ENCODE peak calls at places on chromosomes 13 and 19, in five cellular contexts. Z is kidney glomerular epithelial cell; V is uterus; R is stimulated activated CD4-positive, alpha-beta T cell treated with anti-CD3 and anti-CD28 coated beads, Interleukin-1b, Interleukin-23, amount 100 ng/mL, for 1 hour; H is activated CD8-positive, alpha-beta memory T cell treated with anti-CD3 and anti-CD28 coated beads for 48 hours. F is an unnamed sample.

GRCh38 chr13:83881917-83882625 is at the start of gene SLITRK1:
- DNase-seq in Z (peak), V (no peak), R (no peak), H (no peak), F (no peak)

GRCh38 chr19:46299004-46299509 is 2.2 kb downstream of the HIF3A start:
- DNase-seq in Z (peak), V (peak), R (no peak), H (no peak), F (peak)

GRCh38 chr19:2594319-2594718 is 108.2 kb downstream of the GNG7 start:
- DNase-seq in Z (no peak), V (no peak), R (no peak), H (no peak), F (peak)

GRCh38 chr13:40809471-40809870 is 20.1 kb downstream of the SLC25A15 start:
- DNase-seq in Z (no peak), V (no peak), R (no peak), H (no peak), F (no peak)

GRCh38 chr19:16288544-16288943 is 36.1 kb upstream of the KLF2 start:
- DNase-seq in Z (no peak), V (no peak), R (no peak), H (no peak), F (no peak)

GRCh38 chr19:8910775-8911414 is 78.7 kb downstream of the MBD3L1 start:
- DNase-seq in Z (no peak), V (no peak), R (no peak), H (no peak), F (no peak)

GRCh38 chr19:10797541-10798256 is 38.3 kb downstream of the TMED1 start:
- DNase-seq in Z (no peak), V (no peak), R (peak), H (peak), F (peak)

GRCh38 chr13:49348748-49349147 is 95.1 kb downstream of the CAB39L start:
- DNase-seq in Z (no peak), V (no peak), R (no peak), H (no peak), F (no peak)

GRCh38 chr13:26663801-26664200 is 96.8 kb downstream of the GPR12 start:
- DNase-seq in Z (peak), V (no peak), R (no peak), H (no peak), F (no peak)

GRCh38 chr13:30804474-30804873 is 69.1 kb downstream of the ALOX5AP start:
- DNase-seq in Z (no peak), V (no peak), R (no peak), H (no peak), F (no peak)

GRCh38 chr19:33280351-33280921 is 21.9 kb downstream of the CEBPA start:
- DNase-seq in Z (no peak), V (no peak), R (no peak), H (peak), F (no peak)

GRCh38 chr13:52127783-52128702 is 830 bp downstream of the NEK5 start:
- DNase-seq in Z (peak), V (peak), R (no peak), H (no peak), F (no peak)

GRCh38 chr13:27622102-27622820 is 569 bp downstream of the POLR1D start:
- DNase-seq in Z (peak), V (no peak), R (no peak), H (no peak), F (no peak)